ENCODE peak calls at places on chromosome 15, in six cellular contexts. One of them, this sample, is unnamed.

GRCh38 chr15:76239786-76240185 is 71.5 kb downstream of the ETFA start:
- DNase-seq in fibroblast of lung: peak; percentile 39
- DNase-seq in right lobe of liver: no peak
- DNase-seq in Panc1: no peak
- DNase-seq in lung: no peak
- DNase-seq in body of pancreas: no peak
- DNase-seq in this sample: no peak

GRCh38 chr15:86483936-86484335 is 404.3 kb downstream of the AGBL1 start:
- DNase-seq in body of pancreas: no peak
- DNase-seq in Panc1: no peak
- DNase-seq in right lobe of liver: no peak
- DNase-seq in fibroblast of lung: no peak
- DNase-seq in lung: no peak
- DNase-seq in this sample: no peak

GRCh38 chr15:84937144-84937543 is 44.5 kb upstream of the PDE8A start:
- DNase-seq in right lobe of liver: no peak
- DNase-seq in Panc1: no peak
- DNase-seq in body of pancreas: no peak
- DNase-seq in fibroblast of lung: no peak
- DNase-seq in lung: no peak
- DNase-seq in this sample: no peak

GRCh38 chr15:52730163-52730562 is 51.0 kb upstream of the ATOSA start:
- DNase-seq in Panc1: no peak
- DNase-seq in fibroblast of lung: peak; percentile 34
- DNase-seq in right lobe of liver: no peak
- DNase-seq in lung: no peak
- DNase-seq in body of pancreas: no peak
- DNase-seq in this sample: no peak

GRCh38 chr15:20645956-20646355 is 104.4 kb upstream of the GOLGA6L6 start:
- DNase-seq in Panc1: no peak
- DNase-seq in body of pancreas: peak; percentile 57
- DNase-seq in lung: peak; percentile 62
- DNase-seq in fibroblast of lung: no peak
- DNase-seq in right lobe of liver: peak; percentile 58
- DNase-seq in this sample: peak; percentile 43

GRCh38 chr15:29050870-29051269 is 165.1 kb downstream of the APBA2 start:
- DNase-seq in Panc1: no peak
- DNase-seq in lung: no peak
- DNase-seq in body of pancreas: no peak
- DNase-seq in right lobe of liver: no peak
- DNase-seq in fibroblast of lung: peak; percentile 54
- DNase-seq in this sample: no peak

GRCh38 chr15:86611392-86612040 is 531.8 kb downstream of the AGBL1 start:
- DNase-seq in lung: no peak
- DNase-seq in Panc1: peak; percentile 71
- DNase-seq in fibroblast of lung: peak; percentile 78
- DNase-seq in right lobe of liver: no peak
- DNase-seq in body of pancreas: no peak
- DNase-seq in this sample: no peak

GRCh38 chr15:66720206-66721010 is 18.4 kb downstream of the SMAD6 start:
- DNase-seq in right lobe of liver: no peak
- DNase-seq in Panc1: no peak
- DNase-seq in fibroblast of lung: peak; percentile 84
- DNase-seq in body of pancreas: no peak
- DNase-seq in lung: peak; percentile 66
- DNase-seq in this sample: no peak

GRCh38 chr15:82647045-82647834 is at the start of gene CPEB1:
- DNase-seq in Panc1: no peak
- DNase-seq in right lobe of liver: no peak
- DNase-seq in lung: no peak
- DNase-seq in body of pancreas: peak; percentile 53
- DNase-seq in fibroblast of lung: peak; percentile 34
- DNase-seq in this sample: peak; percentile 22
- H3K4me3 ChIP-seq in Panc1: peak within 1 kb of the TSS; percentile 57
- H3K4me3 ChIP-seq in right lobe of liver: peak within 1 kb of the TSS; percentile 44
- H3K4me3 ChIP-seq in lung: peak within 1 kb of the TSS; percentile 3
- H3K4me3 ChIP-seq in body of pancreas: peak within 1 kb of the TSS; percentile 24
- H3K4me3 ChIP-seq in fibroblast of lung: peak within 1 kb of the TSS; percentile 24
- H3K4me3 ChIP-seq in this sample: peak within 1 kb of the TSS; percentile 82

DNA sequence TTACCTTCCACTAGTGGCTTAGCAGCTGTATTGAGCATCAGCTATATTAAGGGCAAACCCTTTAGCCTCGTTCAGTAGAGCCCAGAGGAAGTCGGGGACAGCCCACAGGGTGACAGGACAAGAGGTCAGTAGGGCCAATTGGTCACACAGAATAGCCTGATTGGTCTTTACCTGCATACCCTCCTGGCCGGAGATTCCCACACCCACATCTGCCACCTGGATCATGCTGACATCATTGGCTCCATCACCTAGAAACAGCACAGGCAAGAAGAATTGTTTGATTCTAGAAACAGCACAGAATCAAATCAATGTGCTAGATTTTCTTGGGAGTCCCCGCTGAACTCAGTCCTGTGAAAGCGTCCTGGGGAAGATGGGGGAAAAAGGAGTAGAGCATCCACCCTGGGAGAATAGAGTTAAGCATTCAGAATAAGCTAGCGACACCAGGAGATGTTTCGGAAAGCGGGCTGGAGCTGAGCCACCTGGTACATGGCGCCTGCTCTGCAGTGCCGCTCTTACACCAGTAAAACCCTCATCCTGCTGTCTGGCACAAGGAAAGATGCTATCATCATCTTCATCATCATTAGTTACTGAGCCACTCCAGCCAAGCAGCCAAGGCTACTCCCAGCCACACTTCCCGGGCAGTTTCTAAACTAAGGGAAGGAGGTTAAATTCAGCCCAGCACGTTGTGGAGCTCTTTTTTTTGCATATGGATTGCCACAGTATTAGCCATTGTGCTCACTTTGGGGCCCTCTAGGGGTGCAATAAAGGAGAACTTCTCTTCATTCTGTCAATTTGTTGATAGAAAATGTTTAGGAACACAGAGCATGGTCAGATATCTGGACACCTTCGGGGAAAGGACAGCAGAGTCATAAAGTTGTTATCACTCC is 171.3 kb downstream of the ATP10A start:
- DNase-seq in lung: no peak
- DNase-seq in fibroblast of lung: no peak
- DNase-seq in right lobe of liver: peak; percentile 0
- DNase-seq in Panc1: no peak
- DNase-seq in body of pancreas: no peak
- DNase-seq in this sample: no peak
- TF ChIP-seq CTCF in lung: no peak
- TF ChIP-seq CTCF in fibroblast of lung: peak; percentile 35
- TF ChIP-seq CTCF in right lobe of liver: no peak
- TF ChIP-seq CTCF in Panc1: no peak
- TF ChIP-seq CTCF in body of pancreas: no peak
- TF ChIP-seq CTCF in this sample: no peak

DNA sequence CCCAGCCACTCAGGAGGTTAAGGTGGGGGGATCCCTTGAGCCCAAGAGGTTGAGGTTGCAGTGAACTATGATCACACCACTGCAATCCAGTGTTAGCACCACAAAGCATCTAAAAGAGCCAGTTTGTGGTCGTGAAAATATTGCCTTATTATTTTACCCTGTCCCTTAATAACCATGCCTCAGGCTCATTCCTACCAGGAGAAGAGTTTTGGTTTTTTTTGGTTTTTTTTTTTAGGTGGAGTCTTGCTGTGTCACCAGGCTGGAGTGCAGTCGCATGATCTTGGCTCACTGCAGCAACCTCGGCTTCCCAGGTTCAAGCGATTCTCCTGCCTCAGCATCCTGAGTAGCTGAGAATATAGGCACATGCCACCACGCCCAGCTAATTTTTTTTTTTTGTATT is 17.9 kb upstream of the AVEN start:
- DNase-seq in fibroblast of lung: peak; percentile 45
- DNase-seq in Panc1: no peak
- DNase-seq in lung: no peak
- DNase-seq in body of pancreas: no peak
- DNase-seq in right lobe of liver: no peak
- DNase-seq in this sample: no peak
- H3K4me3 ChIP-seq in fibroblast of lung: no peak overlapping the region
- H3K4me3 ChIP-seq in Panc1: no peak overlapping the region
- H3K4me3 ChIP-seq in lung: no peak overlapping the region
- H3K4me3 ChIP-seq in body of pancreas: no peak overlapping the region
- H3K4me3 ChIP-seq in right lobe of liver: no peak overlapping the region
- H3K4me3 ChIP-seq in this sample: no peak overlapping the region

DNA sequence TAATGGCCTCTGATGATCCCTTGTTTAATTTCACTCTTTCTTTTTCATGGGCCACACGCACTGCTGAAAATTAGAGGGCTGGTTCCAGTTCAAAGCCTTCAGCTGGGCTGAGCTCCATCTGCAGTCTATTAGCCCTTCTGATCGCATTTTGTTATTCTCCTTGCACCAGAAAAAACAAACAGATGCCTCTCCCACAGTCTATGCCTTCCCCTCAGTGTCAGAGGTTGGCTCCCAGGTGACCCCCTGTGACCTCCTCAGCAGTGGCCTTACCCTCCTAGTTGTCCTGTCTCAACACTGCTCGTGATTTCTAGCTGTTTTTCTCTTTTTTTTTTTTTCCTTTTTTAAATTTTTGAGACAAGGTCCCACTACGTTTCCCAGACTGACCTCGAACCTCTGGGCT is 77.1 kb upstream of the PRTG start:
- DNase-seq in body of pancreas: no peak
- DNase-seq in right lobe of liver: no peak
- DNase-seq in Panc1: no peak
- DNase-seq in fibroblast of lung: no peak
- DNase-seq in lung: no peak
- DNase-seq in this sample: peak; percentile 10
- TF ChIP-seq CTCF in body of pancreas: no peak
- TF ChIP-seq CTCF in right lobe of liver: no peak
- TF ChIP-seq CTCF in Panc1: no peak
- TF ChIP-seq CTCF in fibroblast of lung: no peak
- TF ChIP-seq CTCF in lung: no peak
- TF ChIP-seq CTCF in this sample: no peak

GRCh38 chr15:38650936-38651327 is 86.3 kb upstream of the RASGRP1 start:
- DNase-seq in Panc1: no peak
- DNase-seq in body of pancreas: no peak
- DNase-seq in right lobe of liver: no peak
- DNase-seq in lung: no peak
- DNase-seq in fibroblast of lung: no peak
- DNase-seq in this sample: no peak
- H3K4me3 ChIP-seq in Panc1: no peak overlapping the region
- H3K4me3 ChIP-seq in body of pancreas: no peak overlapping the region
- H3K4me3 ChIP-seq in right lobe of liver: no peak overlapping the region
- H3K4me3 ChIP-seq in lung: no peak overlapping the region
- H3K4me3 ChIP-seq in fibroblast of lung: no peak overlapping the region
- H3K4me3 ChIP-seq in this sample: no peak overlapping the region

GRCh38 chr15:89893696-89894450 is at the start of gene AP3S2:
- DNase-seq in Panc1: peak; percentile 87
- DNase-seq in lung: peak; percentile 93
- DNase-seq in right lobe of liver: peak; percentile 93
- DNase-seq in fibroblast of lung: peak; percentile 95
- DNase-seq in body of pancreas: peak; percentile 96
- DNase-seq in this sample: peak; percentile 81
- TF ChIP-seq CTCF in Panc1: no peak
- TF ChIP-seq CTCF in lung: no peak
- TF ChIP-seq CTCF in right lobe of liver: no peak
- TF ChIP-seq CTCF in fibroblast of lung: no peak
- TF ChIP-seq CTCF in body of pancreas: no peak
- TF ChIP-seq CTCF in this sample: peak; percentile 20

GRCh38 chr15:92157666-92158298 is 235.9 kb upstream of the ST8SIA2 start:
- DNase-seq in lung: no peak
- DNase-seq in right lobe of liver: no peak
- DNase-seq in fibroblast of lung: no peak
- DNase-seq in Panc1: no peak
- DNase-seq in body of pancreas: no peak
- DNase-seq in this sample: no peak
- H3K4me3 ChIP-seq in lung: no peak overlapping the region
- H3K4me3 ChIP-seq in right lobe of liver: no peak overlapping the region
- H3K4me3 ChIP-seq in fibroblast of lung: no peak overlapping the region
- H3K4me3 ChIP-seq in Panc1: no peak overlapping the region
- H3K4me3 ChIP-seq in body of pancreas: no peak overlapping the region
- H3K4me3 ChIP-seq in this sample: no peak overlapping the region

GRCh38 chr15:64355559-64356442 is at the start of gene CSNK1G1:
- DNase-seq in fibroblast of lung: peak; percentile 98
- DNase-seq in right lobe of liver: peak; percentile 96
- DNase-seq in body of pancreas: peak; percentile 96
- DNase-seq in Panc1: peak; percentile 92
- DNase-seq in lung: peak; percentile 95
- DNase-seq in this sample: peak; percentile 86
- TF ChIP-seq CTCF in fibroblast of lung: no peak
- TF ChIP-seq CTCF in right lobe of liver: no peak
- TF ChIP-seq CTCF in body of pancreas: no peak
- TF ChIP-seq CTCF in Panc1: no peak
- TF ChIP-seq CTCF in lung: no peak
- TF ChIP-seq CTCF in this sample: no peak

DNA sequence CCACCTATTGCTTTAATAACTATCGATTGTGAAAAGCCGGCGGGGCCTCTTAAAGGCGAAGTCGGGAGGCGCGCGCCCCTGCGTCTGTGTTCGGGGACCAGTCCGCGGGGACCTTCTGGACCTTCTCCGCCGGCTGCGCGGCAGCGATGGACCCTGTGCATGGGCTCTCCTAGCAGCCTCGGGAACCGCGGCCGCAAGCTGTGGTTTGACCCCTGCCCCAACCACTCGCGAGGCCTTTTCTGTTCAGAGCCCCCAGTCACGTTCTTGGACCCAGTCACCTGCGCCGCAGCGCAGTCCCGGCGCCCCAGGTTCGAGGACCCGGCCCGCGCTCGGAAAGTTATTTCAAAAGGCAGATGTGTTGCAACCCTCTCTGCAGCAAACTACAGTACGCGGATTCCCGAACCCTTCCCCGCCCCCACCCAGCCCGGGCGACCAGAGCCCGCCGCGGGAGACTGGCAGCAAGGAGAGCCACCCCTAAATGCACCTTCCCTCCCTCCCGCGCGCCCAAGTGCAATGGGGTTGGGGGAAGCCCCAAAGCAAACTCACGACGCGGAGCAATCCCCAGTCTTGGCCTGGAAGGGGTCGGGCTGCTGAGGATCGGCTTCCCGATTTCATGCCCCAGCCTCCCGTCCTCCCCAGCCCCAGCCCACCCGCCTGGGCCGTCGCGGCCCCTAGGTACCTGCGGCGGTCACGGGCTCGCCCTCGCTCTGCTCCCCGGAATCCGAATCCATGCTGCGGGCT is 671 bp downstream of the TNFAIP8L3 start:
- DNase-seq in lung: peak; percentile 41
- DNase-seq in right lobe of liver: peak; percentile 66
- DNase-seq in Panc1: no peak
- DNase-seq in fibroblast of lung: no peak
- DNase-seq in body of pancreas: no peak
- DNase-seq in this sample: peak; percentile 41
- H3K4me3 ChIP-seq in lung: peak overlapping the region; percentile 40
- H3K4me3 ChIP-seq in right lobe of liver: peak overlapping the region; percentile 58
- H3K4me3 ChIP-seq in Panc1: peak overlapping the region; percentile 36
- H3K4me3 ChIP-seq in fibroblast of lung: peak overlapping the region; percentile 28
- H3K4me3 ChIP-seq in body of pancreas: peak overlapping the region; percentile 18
- H3K4me3 ChIP-seq in this sample: peak overlapping the region; percentile 51

DNA sequence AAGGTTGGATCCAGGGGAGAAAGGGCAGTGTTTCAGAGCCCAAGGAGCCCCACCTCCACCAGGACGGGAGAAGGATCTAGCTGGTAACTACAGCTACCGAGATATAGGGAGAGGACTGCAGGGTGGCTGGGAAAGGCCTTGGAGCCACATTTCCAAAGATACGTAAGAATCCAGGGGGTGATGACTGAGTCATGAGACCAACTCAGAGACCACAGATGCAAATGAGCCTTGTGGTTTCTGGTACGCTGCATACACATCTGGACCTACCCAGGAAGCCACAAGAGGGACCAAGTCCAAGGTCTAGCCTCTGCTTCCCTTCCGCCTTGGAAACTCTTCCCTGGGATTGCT is 13.5 kb downstream of the IGDCC4 start:
- DNase-seq in lung: no peak
- DNase-seq in fibroblast of lung: peak; percentile 100
- DNase-seq in body of pancreas: no peak
- DNase-seq in right lobe of liver: no peak
- DNase-seq in Panc1: no peak
- DNase-seq in this sample: no peak
- TF ChIP-seq CTCF in lung: no peak
- TF ChIP-seq CTCF in fibroblast of lung: peak; percentile 25
- TF ChIP-seq CTCF in body of pancreas: no peak
- TF ChIP-seq CTCF in right lobe of liver: no peak
- TF ChIP-seq CTCF in Panc1: no peak
- TF ChIP-seq CTCF in this sample: no peak

This sample was measured in tibial nerve.